ENCODE peak calls at places on chromosome 16, in five cellular contexts. One of them, this sample, is unnamed.
A peak's percentile ranks its signal among the peaks of the same experiment; 100 is the strongest.

GRCh38 chr16:51759999-51760398 is 608.9 kb upstream of the SALL1 start:
- DNase-seq in EL: no peak
- DNase-seq in stimulated activated CD8-positive, alpha-beta memory T cell treated with anti-CD3 and anti-CD28 coated beads, Interleukin-4, amount 100 ng/mL, for 24 hours: no peak
- DNase-seq in NAMALWA: no peak
- DNase-seq in omental fat pad: no peak
- DNase-seq in this sample: no peak

GRCh38 chr16:76970087-76970744 is 220.8 kb upstream of the MON1B start:
- DNase-seq in EL: no peak
- DNase-seq in stimulated activated CD8-positive, alpha-beta memory T cell treated with anti-CD3 and anti-CD28 coated beads, Interleukin-4, amount 100 ng/mL, for 24 hours: no peak
- DNase-seq in omental fat pad: no peak
- DNase-seq in NAMALWA: no peak
- DNase-seq in this sample: no peak

GRCh38 chr16:65704866-65705265 is 583.0 kb upstream of the CDH11 start:
- DNase-seq in omental fat pad: no peak
- DNase-seq in EL: no peak
- DNase-seq in NAMALWA: peak; percentile 11
- DNase-seq in stimulated activated CD8-positive, alpha-beta memory T cell treated with anti-CD3 and anti-CD28 coated beads, Interleukin-4, amount 100 ng/mL, for 24 hours: no peak
- DNase-seq in this sample: no peak

GRCh38 chr16:60199154-60199553 is 1465.0 kb upstream of the GOT2 start:
- DNase-seq in stimulated activated CD8-positive, alpha-beta memory T cell treated with anti-CD3 and anti-CD28 coated beads, Interleukin-4, amount 100 ng/mL, for 24 hours: no peak
- DNase-seq in EL: no peak
- DNase-seq in omental fat pad: no peak
- DNase-seq in NAMALWA: no peak
- DNase-seq in this sample: no peak

GRCh38 chr16:1057252-1057932 is 15.2 kb upstream of the SSTR5 start:
- DNase-seq in NAMALWA: peak; percentile 43
- DNase-seq in EL: no peak
- DNase-seq in stimulated activated CD8-positive, alpha-beta memory T cell treated with anti-CD3 and anti-CD28 coated beads, Interleukin-4, amount 100 ng/mL, for 24 hours: peak; percentile 56
- DNase-seq in omental fat pad: no peak
- DNase-seq in this sample: peak; percentile 10

GRCh38 chr16:1747934-1748333 is 23.4 kb downstream of the NME3 start:
- DNase-seq in omental fat pad: no peak
- DNase-seq in stimulated activated CD8-positive, alpha-beta memory T cell treated with anti-CD3 and anti-CD28 coated beads, Interleukin-4, amount 100 ng/mL, for 24 hours: no peak
- DNase-seq in NAMALWA: no peak
- DNase-seq in EL: no peak
- DNase-seq in this sample: no peak

GRCh38 chr16:53224932-53225533 is 170.2 kb downstream of the CHD9 start:
- DNase-seq in EL: peak; percentile 19
- DNase-seq in omental fat pad: no peak
- DNase-seq in NAMALWA: no peak
- DNase-seq in stimulated activated CD8-positive, alpha-beta memory T cell treated with anti-CD3 and anti-CD28 coated beads, Interleukin-4, amount 100 ng/mL, for 24 hours: no peak
- DNase-seq in this sample: no peak

GRCh38 chr16:29854520-29855100 is 8.4 kb downstream of the CDIPT start:
- DNase-seq in omental fat pad: no peak
- DNase-seq in EL: no peak
- DNase-seq in NAMALWA: no peak
- DNase-seq in stimulated activated CD8-positive, alpha-beta memory T cell treated with anti-CD3 and anti-CD28 coated beads, Interleukin-4, amount 100 ng/mL, for 24 hours: no peak
- DNase-seq in this sample: no peak

GRCh38 chr16:67537636-67538591 is 9.3 kb downstream of the RIPOR1 start:
- DNase-seq in EL: peak; percentile 75
- DNase-seq in NAMALWA: no peak
- DNase-seq in omental fat pad: no peak
- DNase-seq in stimulated activated CD8-positive, alpha-beta memory T cell treated with anti-CD3 and anti-CD28 coated beads, Interleukin-4, amount 100 ng/mL, for 24 hours: peak; percentile 35
- DNase-seq in this sample: no peak

GRCh38 chr16:19348578-19349315 is 63.2 kb downstream of the CLEC19A start:
- DNase-seq in stimulated activated CD8-positive, alpha-beta memory T cell treated with anti-CD3 and anti-CD28 coated beads, Interleukin-4, amount 100 ng/mL, for 24 hours: no peak
- DNase-seq in EL: peak; percentile 14
- DNase-seq in NAMALWA: no peak
- DNase-seq in omental fat pad: no peak
- DNase-seq in this sample: no peak

GRCh38 chr16:10831899-10832886 is 13.6 kb upstream of the TVP23A start:
- DNase-seq in NAMALWA: no peak
- DNase-seq in omental fat pad: no peak
- DNase-seq in EL: no peak
- DNase-seq in stimulated activated CD8-positive, alpha-beta memory T cell treated with anti-CD3 and anti-CD28 coated beads, Interleukin-4, amount 100 ng/mL, for 24 hours: no peak
- DNase-seq in this sample: no peak

GRCh38 chr16:66950437-66950836 is 10.6 kb upstream of the CES3 start:
- DNase-seq in EL: no peak
- DNase-seq in NAMALWA: no peak
- DNase-seq in omental fat pad: no peak
- DNase-seq in stimulated activated CD8-positive, alpha-beta memory T cell treated with anti-CD3 and anti-CD28 coated beads, Interleukin-4, amount 100 ng/mL, for 24 hours: no peak
- DNase-seq in this sample: no peak

GRCh38 chr16:69924777-69925191 is 26.4 kb upstream of the CLEC18A start:
- DNase-seq in omental fat pad: no peak
- DNase-seq in stimulated activated CD8-positive, alpha-beta memory T cell treated with anti-CD3 and anti-CD28 coated beads, Interleukin-4, amount 100 ng/mL, for 24 hours: no peak
- DNase-seq in NAMALWA: no peak
- DNase-seq in EL: peak; percentile 86
- DNase-seq in this sample: no peak

This sample was measured in GOT3.